ENCODE peak calls at places on chromosomes 2 and 18, in six cellular contexts. F is gastrocnemius medialis, Q is Caco-2, I is HFF-Myc, O is heart left ventricle, P is bronchial epithelial cell. W is an unnamed sample.

GRCh38 chr2:225042800-225043167 is 516 bp upstream of the DOCK10 start:
- DNase-seq in F (no peak), Q (no peak), I (no peak), O (no peak), P (no peak), W (no peak)

GRCh38 chr18:51196811-51197660 is 445 bp downstream of the MEX3C start:
- DNase-seq in F (peak; percentile 45), Q (peak; percentile 17), I (no peak), O (peak; percentile 71), P (no peak), W (peak; percentile 33)

GRCh38 chr2:227219312-227220105 is 55.1 kb downstream of the COL4A3 start:
- DNase-seq in F (no peak), Q (peak; percentile 17), I (no peak), O (no peak), P (peak; percentile 26), W (no peak)

GRCh38 chr18:71442830-71443229 is 1101.3 kb downstream of the CBLN2 start:
- DNase-seq in F (no peak), Q (no peak), I (no peak), O (no peak), P (no peak), W (peak; percentile 4)

GRCh38 chr2:172662099-172662498 is 73.5 kb upstream of the RAPGEF4 start:
- DNase-seq in F (no peak), Q (no peak), I (no peak), O (no peak), P (no peak), W (no peak)

GRCh38 chr2:25252291-25253152 is 84.1 kb upstream of the POMC start:
- DNase-seq in F (no peak), Q (peak; percentile 93), I (no peak), O (peak; percentile 78), P (no peak), W (no peak)

GRCh38 chr2:37337636-37338280 is 6.7 kb upstream of the QPCT start:
- DNase-seq in F (no peak), Q (no peak), I (no peak), O (no peak), P (no peak), W (no peak)

GRCh38 chr2:225367482-225367881 is 32.0 kb upstream of the NYAP2 start:
- DNase-seq in F (no peak), Q (no peak), I (no peak), O (no peak), P (no peak), W (no peak)

GRCh38 chr2:26000561-26001211 is 18.4 kb upstream of the KIF3C start:
- DNase-seq in F (peak; percentile 93), Q (no peak), I (no peak), O (no peak), P (peak; percentile 70), W (no peak)

GRCh38 chr2:177164584-177165052 is 48.0 kb upstream of the HNRNPA3 start:
- DNase-seq in F (peak; percentile 71), Q (peak; percentile 84), I (no peak), O (peak; percentile 80), P (peak; percentile 69), W (no peak)

GRCh38 chr2:235793163-235793752 is 299.4 kb downstream of the AGAP1 start:
- DNase-seq in F (no peak), Q (peak; percentile 14), I (no peak), O (no peak), P (peak; percentile 62), W (no peak)

GRCh38 chr2:230762317-230762896 is 49.8 kb downstream of the CAB39 start:
- DNase-seq in F (no peak), Q (peak; percentile 51), I (no peak), O (no peak), P (no peak), W (no peak)

GRCh38 chr2:233838251-233838650 is 16.1 kb downstream of the HJURP start:
- DNase-seq in F (no peak), Q (no peak), I (no peak), O (no peak), P (no peak), W (no peak)

GRCh38 chr18:79942786-79943607 is 8.5 kb downstream of the SLC66A2 start:
- DNase-seq in F (no peak), Q (no peak), I (no peak), O (no peak), P (no peak), W (no peak)

GRCh38 chr2:9087151-9087681 is 83.7 kb upstream of the MBOAT2 start:
- DNase-seq in F (no peak), Q (no peak), I (no peak), O (no peak), P (no peak), W (no peak)

GRCh38 chr2:198374375-198375072 is 570.1 kb downstream of the PLCL1 start:
- DNase-seq in F (no peak), Q (peak; percentile 49), I (peak; percentile 43), O (no peak), P (peak; percentile 57), W (peak; percentile 19)

GRCh38 chr18:45688834-45689233 is 35.1 kb upstream of the SLC14A1 start:
- DNase-seq in F (no peak), Q (no peak), I (no peak), O (no peak), P (no peak), W (no peak)

DNA sequence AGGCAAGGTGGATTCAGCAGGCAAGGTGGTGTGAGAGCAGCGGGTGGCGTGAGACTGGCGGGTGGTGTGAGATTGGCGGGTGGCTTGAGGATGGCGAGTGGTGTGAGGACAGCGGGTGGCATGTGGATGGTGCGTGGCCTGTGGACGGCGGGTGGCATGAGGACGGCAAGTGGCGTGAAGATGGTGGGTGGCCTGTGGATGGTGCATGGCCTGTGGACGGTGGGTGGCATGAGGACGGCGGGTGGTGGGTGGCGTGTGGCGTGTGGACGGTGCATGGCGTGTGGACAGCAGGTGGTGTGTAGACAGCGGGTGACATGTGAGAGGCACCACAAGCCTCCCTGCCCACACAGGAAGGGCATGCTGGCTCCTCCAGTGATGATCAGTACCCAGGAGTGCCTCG is 186.9 kb upstream of the SALL3 start:
- DNase-seq in F (no peak), Q (no peak), I (no peak), O (no peak), P (no peak), W (no peak)
- H3K4me3 ChIP-seq in F (no peak overlapping the region), Q (no peak overlapping the region), I (no peak overlapping the region), O (no peak overlapping the region), P (no peak overlapping the region), W (no peak overlapping the region)

DNA sequence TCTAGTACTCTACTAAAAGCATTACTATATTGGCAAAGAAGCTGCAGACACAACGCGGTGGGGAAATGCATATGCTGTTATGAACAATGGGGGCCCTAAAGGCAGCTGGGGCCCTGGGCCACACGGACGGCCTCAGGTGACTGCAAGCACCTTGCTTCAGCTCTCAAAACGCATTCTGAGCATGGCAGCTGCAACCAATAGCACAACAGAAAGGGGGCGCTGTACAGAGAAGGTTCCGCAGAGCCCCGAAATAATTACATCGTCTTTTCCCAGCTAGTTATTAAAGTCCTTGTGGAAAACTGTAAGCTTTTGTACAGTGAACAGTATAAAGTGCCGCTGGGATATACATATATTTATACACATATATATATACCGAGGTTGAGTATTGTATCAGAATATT is 45.3 kb upstream of the PXDN start:
- DNase-seq in F (no peak), Q (no peak), I (no peak), O (no peak), P (no peak), W (no peak)
- TF ChIP-seq CTCF in F (no peak), Q (no peak), I (peak; percentile 16), O (no peak), P (no peak), W (no peak)

GRCh38 chr18:13502585-13502984 is 223.8 kb downstream of the FAM210A start:
- DNase-seq in F (peak; percentile 49), Q (no peak), I (no peak), O (peak; percentile 39), P (no peak), W (no peak)
- H3K4me3 ChIP-seq in F (no peak overlapping the region), Q (no peak overlapping the region), I (no peak overlapping the region), O (no peak overlapping the region), P (no peak overlapping the region), W (no peak overlapping the region)

DNA sequence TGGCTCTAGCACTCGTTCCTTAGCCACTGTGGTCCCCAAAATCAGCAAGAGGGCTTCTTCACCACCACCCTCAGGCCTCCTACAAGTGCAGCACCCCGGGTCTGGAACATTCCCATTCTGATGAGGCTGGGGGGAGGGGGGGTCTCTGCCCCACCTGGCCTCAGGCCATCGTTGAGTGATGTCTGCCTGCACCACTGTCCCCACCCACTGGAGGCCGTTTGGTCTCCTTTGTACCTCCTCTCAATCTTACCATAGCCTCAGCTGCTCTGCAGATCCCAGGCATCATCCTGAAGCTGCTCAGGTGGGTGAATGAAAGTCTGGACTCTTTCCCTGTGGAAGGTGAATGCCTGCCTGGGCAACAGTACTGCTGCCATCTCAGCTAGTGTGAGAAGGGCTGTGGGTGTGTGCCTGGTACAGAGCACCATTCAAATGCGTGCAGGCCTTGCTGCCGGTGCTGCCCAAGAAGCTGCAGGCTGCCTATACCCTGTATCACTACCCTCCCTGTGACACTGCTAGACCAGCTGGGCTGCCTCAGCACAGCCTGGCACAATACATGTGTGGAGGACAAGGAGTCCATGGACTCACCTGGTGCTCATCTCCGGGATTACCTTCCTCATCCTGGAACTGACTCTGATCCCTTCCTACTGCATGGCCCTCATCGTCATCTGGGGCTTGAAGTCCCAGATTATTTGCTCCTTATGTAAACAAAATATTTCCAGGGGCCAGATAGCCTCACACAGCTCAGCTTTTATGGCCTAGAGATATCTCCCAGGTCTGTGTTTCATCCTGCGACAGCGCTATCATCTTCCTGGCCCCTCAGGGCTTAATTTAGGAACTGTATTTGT is 42.5 kb downstream of the WDR75 start:
- DNase-seq in F (no peak), Q (peak; percentile 23), I (no peak), O (no peak), P (no peak), W (no peak)
- TF ChIP-seq CTCF in F (no peak), Q (no peak), I (no peak), O (no peak), P (no peak), W (no peak)

GRCh38 chr18:32770181-32770650 is 2.6 kb downstream of the KLHL14 start:
- DNase-seq in F (no peak), Q (no peak), I (no peak), O (peak; percentile 6), P (no peak), W (no peak)

GRCh38 chr18:32772580-32773186 is at the start of gene KLHL14:
- DNase-seq in F (no peak), Q (no peak), I (no peak), O (no peak), P (no peak), W (no peak)

GRCh38 chr18:32770651-32771168 is 2.1 kb downstream of the KLHL14 start:
- DNase-seq in F (no peak), Q (no peak), I (no peak), O (no peak), P (no peak), W (no peak)

GRCh38 chr18:32771871-32772499 is 838 bp downstream of the KLHL14 start:
- DNase-seq in F (no peak), Q (no peak), I (no peak), O (no peak), P (no peak), W (no peak)

DNA sequence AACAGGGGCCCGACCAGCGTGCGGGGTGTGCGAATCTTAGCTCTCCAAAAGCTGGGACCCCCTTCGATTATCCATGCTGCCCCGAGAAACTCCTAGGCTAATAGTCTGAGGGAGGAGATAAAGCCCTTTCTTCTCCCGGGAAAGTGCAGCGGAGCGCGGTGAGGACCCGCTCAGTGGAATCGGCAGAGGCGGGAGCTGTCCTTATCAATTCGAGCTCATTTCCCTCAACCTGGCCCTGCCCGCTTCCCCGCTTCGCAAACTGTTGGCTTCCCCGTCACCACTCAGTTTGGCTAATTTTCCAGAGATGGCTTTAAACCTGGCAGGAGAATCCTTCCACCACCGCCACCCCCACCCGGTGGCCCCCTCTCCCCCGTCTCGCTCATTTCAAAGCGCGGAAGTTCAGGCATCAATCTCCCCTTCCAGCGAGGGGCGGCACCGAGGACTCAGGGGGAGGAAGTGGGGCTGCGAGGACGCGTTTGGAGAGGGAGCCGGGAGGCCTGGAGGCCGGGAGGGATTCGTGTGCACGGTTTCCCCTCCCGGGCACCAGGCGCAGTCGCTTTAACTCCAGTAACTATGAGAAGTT is 1.6 kb downstream of the KLHL14 start:
- DNase-seq in F (no peak), Q (no peak), I (no peak), O (no peak), P (no peak), W (no peak)
- H3K4me3 ChIP-seq in F (peak overlapping the region; percentile 47), Q (no peak overlapping the region), I (no peak overlapping the region), O (peak overlapping the region; percentile 52), P (no peak overlapping the region), W (no peak overlapping the region)